ENCODE peak calls at places on chromosome 1, in seven cellular contexts. R, O, K, U, X, D and J are unnamed samples.

GRCh38 chr1:167564592-167564991 is 11.0 kb upstream of the CREG1 start:
- DNase-seq in D (no peak), K (no peak), U (no peak), R (peak; percentile 11), O (no peak), X (no peak), J (peak; percentile 36)

GRCh38 chr1:150543500-150544143 is 5.6 kb upstream of the ADAMTSL4 start:
- DNase-seq in U (no peak), X (no peak), K (no peak), O (no peak), D (no peak), R (no peak), J (no peak)

GRCh38 chr1:38579056-38579455 is 280.5 kb downstream of the RRAGC start:
- DNase-seq in X (no peak), D (no peak), R (no peak), U (no peak), K (no peak), O (no peak), J (no peak)

GRCh38 chr1:99133759-99134158 is 129.1 kb upstream of the PLPPR5 start:
- DNase-seq in D (no peak), X (no peak), K (no peak), O (no peak), R (no peak), U (no peak), J (no peak)

GRCh38 chr1:18743233-18743632 is 112.6 kb downstream of the PAX7 start:
- DNase-seq in K (no peak), U (no peak), X (no peak), R (no peak), O (no peak), D (no peak), J (no peak)

GRCh38 chr1:187070076-187070475 is 241.3 kb downstream of the PLA2G4A start:
- DNase-seq in D (no peak), O (no peak), K (no peak), R (no peak), U (no peak), X (peak; percentile 59), J (peak; percentile 75)

GRCh38 chr1:24294757-24295371 is 24.3 kb upstream of the GRHL3 start:
- DNase-seq in R (peak; percentile 41), O (no peak), X (peak; percentile 65), U (peak; percentile 63), D (no peak), K (no peak), J (no peak)

GRCh38 chr1:221100196-221100950 is 221.1 kb downstream of the HLX start:
- DNase-seq in K (no peak), X (peak; percentile 89), O (no peak), R (no peak), U (no peak), D (no peak), J (no peak)